ENCODE peak calls at places on chromosomes 11 and 22, in six cellular contexts. Q, R, K, V, Y and S are unnamed samples.
A peak's percentile ranks its signal among the peaks of the same experiment; 100 is the strongest.

GRCh38 chr11:95904009-95904650 is 19.8 kb downstream of the MTMR2 start:
- DNase-seq in K (no peak), R (no peak), V (no peak), Y (no peak), Q (no peak), S (no peak)

GRCh38 chr22:43396934-43397457 is 14.8 kb upstream of the MPPED1 start:
- DNase-seq in R (no peak), Y (peak; percentile 8), Q (no peak), K (no peak), V (no peak), S (no peak)

GRCh38 chr11:57314221-57314973 is 10.4 kb downstream of the TNKS1BP1 start:
- DNase-seq in Q (no peak), R (no peak), V (no peak), Y (no peak), K (no peak), S (no peak)

GRCh38 chr11:69373251-69373635 is 79.3 kb downstream of the MYEOV start:
- DNase-seq in K (no peak), R (no peak), Y (no peak), Q (no peak), V (no peak), S (no peak)

GRCh38 chr11:15276616-15277015 is 161.9 kb downstream of the INSC start:
- DNase-seq in Q (no peak), K (peak; percentile 19), Y (peak; percentile 42), R (no peak), V (no peak), S (no peak)

GRCh38 chr11:130031945-130032344 is 29.3 kb upstream of the PRDM10 start:
- DNase-seq in R (no peak), Y (no peak), K (no peak), V (no peak), Q (no peak), S (no peak)

GRCh38 chr22:34150023-34150422 is 229.7 kb upstream of the LARGE1 start:
- DNase-seq in V (no peak), Q (no peak), K (no peak), R (no peak), Y (no peak), S (no peak)

GRCh38 chr11:108368134-108368533 is 99.2 kb downstream of the C11orf65 start:
- DNase-seq in Q (no peak), Y (no peak), V (no peak), R (no peak), K (no peak), S (no peak)

GRCh38 chr22:37313376-37314314 is 31.3 kb downstream of the CYTH4 start:
- DNase-seq in K (no peak), Q (no peak), Y (no peak), R (no peak), V (no peak), S (no peak)

GRCh38 chr11:113584371-113584770 is 109.2 kb upstream of the DRD2 start:
- DNase-seq in V (no peak), Y (no peak), Q (no peak), R (no peak), K (no peak), S (no peak)

GRCh38 chr11:67195971-67196418 is 70.3 kb upstream of the GRK2 start:
- DNase-seq in Y (no peak), K (no peak), V (no peak), R (no peak), Q (no peak), S (no peak)

GRCh38 chr11:86047275-86047991 is 21.5 kb downstream of the PICALM start:
- DNase-seq in Q (no peak), V (no peak), R (no peak), Y (no peak), K (no peak), S (no peak)

GRCh38 chr11:75303544-75304224 is 47.8 kb downstream of the ARRB1 start:
- DNase-seq in V (no peak), Y (no peak), Q (no peak), R (no peak), K (peak; percentile 92), S (peak; percentile 46)

GRCh38 chr11:119671048-119671447 is 58.0 kb downstream of the NECTIN1 start:
- DNase-seq in R (peak; percentile 85), K (peak; percentile 93), V (no peak), Q (no peak), Y (no peak), S (no peak)

GRCh38 chr11:114162719-114163123 is 103.2 kb downstream of the ZBTB16 start:
- DNase-seq in K (peak; percentile 96), Y (peak; percentile 31), V (no peak), R (peak; percentile 77), Q (no peak), S (peak; percentile 77)

GRCh38 chr22:38172489-38173155 is 9.0 kb downstream of the PLA2G6 start:
- DNase-seq in K (peak; percentile 73), R (peak; percentile 73), V (peak; percentile 18), Y (no peak), Q (peak; percentile 29), S (peak; percentile 36)

GRCh38 chr11:93591247-93591898 is 48.2 kb upstream of the SMCO4 start:
- DNase-seq in R (no peak), Q (no peak), V (no peak), K (no peak), Y (no peak), S (no peak)

GRCh38 chr11:24932110-24933000 is 435.5 kb downstream of the LUZP2 start:
- DNase-seq in Y (no peak), R (no peak), V (no peak), Q (no peak), K (no peak), S (no peak)

GRCh38 chr11:28767574-28767973 is 659.4 kb downstream of the METTL15 start:
- DNase-seq in V (no peak), Q (no peak), Y (no peak), K (no peak), R (no peak), S (no peak)